ENCODE peak calls at places on chromosomes 3 and 15, in seven cellular contexts. K, R, H, F, I, A and U are unnamed samples.

GRCh38 chr3:38455639-38456430 is 2.1 kb downstream of the ACVR2B start:
- DNase-seq in K (no peak), R (no peak), H (no peak), F (no peak), I (peak), A (peak), U (no peak)

GRCh38 chr3:119973276-119973675 is 121.0 kb downstream of the GSK3B start:
- DNase-seq in K (no peak), R (no peak), H (no peak), F (peak), I (no peak), A (no peak), U (peak)

GRCh38 chr3:69747511-69748248 is 8.4 kb downstream of the MITF start:
- DNase-seq in K (no peak), R (peak), H (no peak), F (no peak), I (no peak), A (no peak), U (no peak)

GRCh38 chr15:63256433-63256884 is 20.9 kb upstream of the APH1B start:
- DNase-seq in K (no peak), R (peak), H (peak), F (peak), I (no peak), A (no peak), U (peak)

GRCh38 chr3:50608278-50608677 is 3.3 kb downstream of the CISH start:
- DNase-seq in K (no peak), R (no peak), H (no peak), F (no peak), I (no peak), A (no peak), U (no peak)

GRCh38 chr3:52280046-52280445 is 1.6 kb upstream of the WDR82 start:
- DNase-seq in K (no peak), R (peak), H (peak), F (no peak), I (no peak), A (no peak), U (no peak)

GRCh38 chr3:139830817-139831216 is 104.2 kb upstream of the CLSTN2 start:
- DNase-seq in K (no peak), R (no peak), H (no peak), F (no peak), I (no peak), A (no peak), U (no peak)

GRCh38 chr15:32970847-32971246 is 223.7 kb downstream of the FMN1 start:
- DNase-seq in K (no peak), R (no peak), H (no peak), F (no peak), I (no peak), A (no peak), U (no peak)

GRCh38 chr3:32200991-32201758 is 37.3 kb upstream of the CMTM8 start:
- DNase-seq in K (no peak), R (no peak), H (no peak), F (no peak), I (no peak), A (no peak), U (no peak)

GRCh38 chr15:27043770-27044169 is 72.8 kb downstream of the GABRG3 start:
- DNase-seq in K (no peak), R (no peak), H (no peak), F (no peak), I (no peak), A (no peak), U (no peak)

GRCh38 chr3:52153389-52154096 is 680 bp downstream of the POC1A start:
- DNase-seq in K (no peak), R (no peak), H (peak), F (peak), I (no peak), A (peak), U (peak)

GRCh38 chr15:92803852-92804609 is 96.1 kb upstream of the CHD2 start:
- DNase-seq in K (peak), R (peak), H (peak), F (peak), I (peak), A (no peak), U (peak)

GRCh38 chr15:77844798-77845446 is 212.2 kb upstream of the LINGO1 start:
- DNase-seq in K (no peak), R (no peak), H (no peak), F (no peak), I (no peak), A (peak), U (no peak)

GRCh38 chr3:148518520-148518919 is 179.2 kb upstream of the AGTR1 start:
- DNase-seq in K (no peak), R (no peak), H (no peak), F (no peak), I (no peak), A (no peak), U (no peak)

GRCh38 chr3:86961297-86961696 is 29.7 kb downstream of the VGLL3 start:
- DNase-seq in K (no peak), R (peak), H (no peak), F (no peak), I (no peak), A (no peak), U (no peak)

GRCh38 chr15:65056106-65056505 is 10.9 kb downstream of the SLC51B start:
- DNase-seq in K (no peak), R (no peak), H (no peak), F (no peak), I (no peak), A (no peak), U (no peak)

GRCh38 chr3:186519021-186519658 is 25.0 kb downstream of the CRYGS start:
- DNase-seq in K (no peak), R (no peak), H (no peak), F (no peak), I (no peak), A (no peak), U (no peak)

GRCh38 chr3:55313701-55314100 is 173.4 kb downstream of the WNT5A start:
- DNase-seq in K (no peak), R (no peak), H (no peak), F (no peak), I (no peak), A (no peak), U (peak)

GRCh38 chr3:12966847-12967750 is 106.1 kb downstream of the IQSEC1 start:
- DNase-seq in K (no peak), R (no peak), H (peak), F (no peak), I (no peak), A (no peak), U (peak)

GRCh38 chr3:49723301-49723630 is 485 bp downstream of the GMPPB start:
- DNase-seq in K (no peak), R (peak), H (peak), F (peak), I (peak), A (peak), U (peak)

GRCh38 chr3:138399766-138400165 is 34.6 kb upstream of the ESYT3 start:
- DNase-seq in K (no peak), R (no peak), H (no peak), F (no peak), I (no peak), A (peak), U (no peak)

GRCh38 chr3:165462616-165463334 is 266.6 kb upstream of the SLITRK3 start:
- DNase-seq in K (no peak), R (peak), H (no peak), F (no peak), I (peak), A (no peak), U (no peak)

GRCh38 chr3:187740446-187741399 is 4.5 kb downstream of the BCL6 start:
- DNase-seq in K (no peak), R (peak), H (peak), F (peak), I (peak), A (peak), U (peak)

GRCh38 chr3:138242466-138242865 is 55.4 kb downstream of the ARMC8 start:
- DNase-seq in K (no peak), R (no peak), H (no peak), F (no peak), I (no peak), A (no peak), U (no peak)

GRCh38 chr3:32089476-32089875 is 16.9 kb upstream of the GPD1L start:
- DNase-seq in K (peak), R (no peak), H (no peak), F (no peak), I (no peak), A (no peak), U (no peak)

DNA sequence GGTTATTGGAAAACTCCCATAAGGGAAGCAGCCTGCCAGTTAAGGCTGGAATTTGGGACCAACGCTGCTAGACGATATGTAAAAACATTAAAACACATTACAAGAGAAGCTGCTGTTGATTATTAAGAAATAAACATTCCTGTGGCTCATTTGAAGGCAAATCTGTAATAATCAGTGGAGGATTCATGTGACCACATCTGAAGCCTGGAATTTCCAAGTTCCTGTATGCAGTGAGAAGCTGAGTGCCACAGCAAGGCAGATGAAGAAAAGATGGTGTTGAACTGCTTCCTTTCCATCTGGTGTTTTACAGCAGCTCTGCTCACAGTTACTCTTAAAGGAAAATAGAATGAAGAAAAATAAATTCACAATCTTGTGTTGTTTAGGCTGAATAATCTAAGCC is 139.3 kb upstream of the ROBO2 start:
- DNase-seq in K (no peak), R (no peak), H (no peak), F (no peak), I (no peak), A (no peak), U (no peak)
- TF ChIP-seq CTCF in K (no peak), R (no peak), H (no peak), F (no peak), I (no peak), A (no peak), U (no peak)

GRCh38 chr15:40093224-40093842 is 15.3 kb downstream of the BMF start:
- DNase-seq in K (no peak), R (no peak), H (peak), F (no peak), I (peak), A (no peak), U (peak)

GRCh38 chr15:40094156-40094555 is 14.5 kb downstream of the BMF start:
- DNase-seq in K (no peak), R (no peak), H (no peak), F (no peak), I (peak), A (no peak), U (no peak)

GRCh38 chr15:40090774-40091455 is 17.8 kb downstream of the BMF start:
- DNase-seq in K (no peak), R (no peak), H (no peak), F (no peak), I (no peak), A (no peak), U (no peak)

GRCh38 chr15:40091861-40092415 is 16.7 kb downstream of the BMF start:
- DNase-seq in K (no peak), R (no peak), H (peak), F (no peak), I (peak), A (peak), U (no peak)

DNA sequence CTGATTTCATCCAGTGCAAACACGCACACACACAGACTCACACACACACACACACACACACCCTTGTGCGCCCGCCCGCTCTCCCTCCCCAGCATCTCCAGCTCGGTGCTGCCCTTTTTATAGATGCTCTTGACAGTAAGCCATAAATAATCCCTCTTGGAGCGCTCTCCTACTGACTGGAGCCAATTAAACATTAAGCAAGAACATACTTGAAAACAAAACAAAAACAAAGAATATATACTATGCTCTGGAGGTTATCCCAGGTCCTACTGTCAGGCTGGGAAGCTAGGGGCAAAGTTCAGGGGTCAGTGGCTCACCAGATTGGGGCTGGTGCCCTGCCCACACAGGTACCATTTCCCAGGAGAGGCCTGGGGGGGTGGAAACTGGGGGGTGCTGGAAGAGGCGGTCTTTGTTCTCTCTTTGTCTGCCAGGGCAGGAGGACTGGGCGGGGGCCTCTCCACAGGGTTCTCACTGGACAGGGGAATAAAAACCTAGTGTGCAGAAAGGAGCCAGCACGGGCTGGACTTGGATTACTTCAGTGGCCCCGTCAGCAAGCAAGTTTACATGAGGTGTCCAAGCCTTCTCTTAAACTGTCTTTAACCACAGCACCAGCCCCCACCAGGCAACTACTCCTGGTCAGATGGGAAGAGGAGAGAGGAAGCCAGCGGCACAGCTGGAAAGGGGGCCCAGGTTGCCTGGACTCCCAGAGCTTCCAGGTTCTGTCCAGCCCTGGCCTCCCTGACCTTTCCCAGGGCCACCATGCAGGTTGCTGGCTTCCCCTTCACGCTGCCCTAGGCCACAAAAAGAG is 16.1 kb downstream of the BMF start:
- DNase-seq in K (no peak), R (peak), H (peak), F (no peak), I (peak), A (no peak), U (no peak)
- H3K4me3 ChIP-seq in K (no peak), R (no peak), H (peak), F (no peak), I (no peak), A (peak), U (no peak)

DNA sequence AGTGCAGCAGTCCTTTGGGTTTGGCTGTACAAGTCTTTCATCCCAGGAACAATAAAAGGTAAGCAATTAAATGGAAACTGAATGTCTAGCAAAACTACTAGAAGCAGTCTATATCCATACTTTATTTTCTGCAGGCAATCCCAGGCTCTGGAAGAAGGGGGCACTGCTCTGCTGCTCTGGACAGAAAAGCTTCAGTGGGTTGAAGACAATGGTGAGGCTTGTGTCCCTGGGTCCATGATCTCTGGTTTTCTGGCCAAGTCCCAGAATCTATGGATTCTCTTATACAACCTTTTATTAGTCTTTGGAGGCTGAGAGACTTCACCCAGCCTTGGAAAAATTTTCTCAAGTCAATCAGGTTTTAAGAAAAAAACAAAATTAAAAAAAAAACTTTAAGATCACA is 35.6 kb downstream of the SCAP start:
- DNase-seq in K (no peak), R (no peak), H (no peak), F (no peak), I (no peak), A (peak), U (peak)
- TF ChIP-seq CTCF in K (peak), R (no peak), H (peak), F (peak), I (no peak), A (peak), U (peak)

GRCh38 chr3:47847801-47848518 is 45.0 kb downstream of the DHX30 start:
- DNase-seq in K (no peak), R (no peak), H (no peak), F (no peak), I (no peak), A (no peak), U (no peak)

GRCh38 chr3:47847256-47847655 is 44.3 kb downstream of the DHX30 start:
- DNase-seq in K (no peak), R (no peak), H (no peak), F (no peak), I (no peak), A (peak), U (peak)

GRCh38 chr3:47849186-47850061 is 46.5 kb downstream of the DHX30 start:
- DNase-seq in K (no peak), R (no peak), H (no peak), F (no peak), I (no peak), A (no peak), U (no peak)

GRCh38 chr3:47850062-47850802 is 47.3 kb downstream of the DHX30 start:
- DNase-seq in K (no peak), R (no peak), H (peak), F (peak), I (no peak), A (no peak), U (peak)

GRCh38 chr3:47848599-47849117 is 45.7 kb downstream of the DHX30 start:
- DNase-seq in K (no peak), R (no peak), H (no peak), F (no peak), I (no peak), A (no peak), U (no peak)
- H3K4me3 ChIP-seq in K (no peak), R (no peak), H (no peak), F (no peak), I (no peak), A (no peak), U (no peak)

GRCh38 chr3:132854856-132855535 is 132.8 kb upstream of the NPHP3 start:
- DNase-seq in K (no peak), R (no peak), H (no peak), F (no peak), I (no peak), A (peak), U (no peak)
- TF ChIP-seq CTCF in K (no peak), R (no peak), H (no peak), F (no peak), I (no peak), A (no peak), U (no peak)

DNA sequence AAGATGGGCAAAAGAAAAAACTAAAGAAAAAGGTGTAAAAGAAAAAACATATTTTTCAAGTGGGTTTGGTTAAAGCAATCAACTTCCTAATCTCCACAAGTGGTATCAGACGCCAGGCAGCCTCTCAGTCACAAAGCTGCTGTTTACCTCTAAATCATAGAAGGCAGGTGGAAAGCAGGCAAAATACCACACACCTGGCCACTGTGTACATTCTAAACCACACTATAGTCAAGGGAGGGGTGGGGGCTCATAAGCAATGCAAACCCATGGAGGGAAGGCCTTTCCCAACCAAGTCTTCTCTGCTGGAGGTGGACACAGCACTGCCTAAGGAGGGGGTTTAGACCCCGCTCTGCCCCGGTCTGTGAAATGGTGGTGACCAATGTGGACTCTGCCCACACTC is 50.4 kb downstream of the MCF2L2 start:
- DNase-seq in K (no peak), R (no peak), H (no peak), F (no peak), I (no peak), A (no peak), U (no peak)
- H3K4me3 ChIP-seq in K (no peak), R (no peak), H (no peak), F (no peak), I (no peak), A (no peak), U (no peak)

DNA sequence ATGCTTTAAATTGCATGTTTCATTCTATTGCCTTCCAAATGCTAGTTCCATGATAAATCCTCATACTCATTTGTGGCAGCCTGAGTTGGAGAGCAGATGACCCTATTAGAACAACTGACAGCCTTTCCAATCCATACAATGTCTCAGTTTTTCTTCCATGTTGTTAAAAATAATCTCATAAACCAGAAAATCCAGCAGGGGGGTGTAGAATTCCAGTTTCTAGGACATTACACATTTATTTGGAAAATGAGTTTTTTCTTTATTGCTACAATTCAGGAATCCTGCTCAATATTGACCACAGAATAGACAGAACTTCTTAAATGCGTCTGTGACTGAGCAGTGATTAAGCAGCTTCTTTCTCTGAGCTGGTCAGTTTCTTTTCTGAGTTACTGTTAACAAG is 174.2 kb upstream of the ATP10A start:
- DNase-seq in K (no peak), R (no peak), H (peak), F (no peak), I (no peak), A (no peak), U (no peak)
- TF ChIP-seq CTCF in K (peak), R (no peak), H (peak), F (no peak), I (no peak), A (no peak), U (no peak)

GRCh38 chr15:49423021-49423420 is at the start of gene FGF7:
- DNase-seq in K (no peak), R (peak), H (peak), F (no peak), I (peak), A (no peak), U (no peak)
- H3K4me3 ChIP-seq in K (peak), R (no peak), H (peak), F (no peak), I (peak), A (no peak), U (no peak)

DNA sequence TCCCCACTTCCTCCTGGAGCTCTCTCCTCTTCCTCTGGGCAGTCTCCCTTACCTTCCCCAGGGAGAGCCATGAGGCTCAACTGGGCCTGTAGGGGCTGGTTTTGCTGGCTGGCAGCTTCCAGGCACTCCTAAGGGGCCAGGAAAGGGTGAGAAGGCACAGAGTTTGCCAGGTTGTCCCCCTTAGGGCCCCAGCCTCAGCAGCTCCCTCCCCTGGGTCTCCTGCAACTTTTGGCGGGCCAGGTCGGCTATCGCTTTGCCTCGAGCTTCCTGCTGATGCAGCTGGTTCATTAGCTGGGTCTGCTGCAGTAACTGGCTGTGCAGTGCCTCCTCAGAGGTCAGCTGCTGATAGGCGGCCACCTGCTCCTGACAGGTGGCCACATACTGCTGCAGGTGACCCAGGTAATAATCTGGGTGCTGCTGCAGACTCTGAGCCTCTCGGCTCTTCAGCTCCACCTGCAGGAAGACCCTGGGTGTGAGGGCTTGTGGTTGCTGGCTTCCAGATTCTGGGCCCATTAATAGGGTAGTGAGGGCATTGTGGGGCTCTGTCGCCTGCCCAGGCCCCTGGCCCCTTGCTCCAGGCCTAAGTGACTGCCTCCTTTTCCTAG is 29.7 kb upstream of the OR4F6 start:
- DNase-seq in K (no peak), R (no peak), H (no peak), F (peak), I (no peak), A (peak), U (peak)
- TF ChIP-seq CTCF in K (peak), R (no peak), H (no peak), F (no peak), I (no peak), A (peak), U (peak)